ENCODE peak calls at places on chromosomes 11 and 22, in ten cellular contexts. One of them, this sample, is unnamed.

GRCh38 chr22:48536691-48537591 is 1290.7 kb downstream of the BRD1 start:
- DNase-seq in gastrocnemius medialis: peak; percentile 18
- DNase-seq in WERI-Rb-1: no peak
- DNase-seq in astrocyte of the spinal cord: no peak
- DNase-seq in A549: no peak
- DNase-seq in mammary epithelial cell: no peak
- DNase-seq in transverse colon: no peak
- DNase-seq in vagina: no peak
- DNase-seq in lower lobe of right lung: no peak
- DNase-seq in AG09309: no peak
- DNase-seq in this sample: peak; percentile 67

GRCh38 chr11:7220636-7221035 is 31.1 kb upstream of the SYT9 start:
- DNase-seq in gastrocnemius medialis: no peak
- DNase-seq in WERI-Rb-1: no peak
- DNase-seq in astrocyte of the spinal cord: no peak
- DNase-seq in A549: no peak
- DNase-seq in mammary epithelial cell: no peak
- DNase-seq in transverse colon: no peak
- DNase-seq in vagina: no peak
- DNase-seq in lower lobe of right lung: no peak
- DNase-seq in AG09309: no peak
- DNase-seq in this sample: no peak

GRCh38 chr22:19723165-19723989 is at the start of gene GP1BB:
- DNase-seq in gastrocnemius medialis: no peak
- DNase-seq in WERI-Rb-1: no peak
- DNase-seq in astrocyte of the spinal cord: peak; percentile 13
- DNase-seq in A549: peak; percentile 45
- DNase-seq in mammary epithelial cell: no peak
- DNase-seq in transverse colon: peak; percentile 37
- DNase-seq in vagina: no peak
- DNase-seq in lower lobe of right lung: peak; percentile 61
- DNase-seq in AG09309: no peak
- DNase-seq in this sample: no peak

GRCh38 chr11:112725636-112726035 is 235.6 kb upstream of the NCAM1 start:
- DNase-seq in gastrocnemius medialis: no peak
- DNase-seq in WERI-Rb-1: no peak
- DNase-seq in astrocyte of the spinal cord: no peak
- DNase-seq in A549: no peak
- DNase-seq in mammary epithelial cell: no peak
- DNase-seq in transverse colon: no peak
- DNase-seq in vagina: peak; percentile 58
- DNase-seq in lower lobe of right lung: no peak
- DNase-seq in AG09309: no peak
- DNase-seq in this sample: no peak

GRCh38 chr11:8312966-8313365 is 49.3 kb upstream of the LMO1 start:
- DNase-seq in gastrocnemius medialis: no peak
- DNase-seq in WERI-Rb-1: no peak
- DNase-seq in astrocyte of the spinal cord: no peak
- DNase-seq in A549: no peak
- DNase-seq in mammary epithelial cell: no peak
- DNase-seq in transverse colon: no peak
- DNase-seq in vagina: no peak
- DNase-seq in lower lobe of right lung: no peak
- DNase-seq in AG09309: no peak
- DNase-seq in this sample: no peak

GRCh38 chr11:130553306-130553705 is 104.9 kb downstream of the ADAMTS15 start:
- DNase-seq in gastrocnemius medialis: no peak
- DNase-seq in WERI-Rb-1: no peak
- DNase-seq in astrocyte of the spinal cord: peak; percentile 76
- DNase-seq in A549: no peak
- DNase-seq in mammary epithelial cell: no peak
- DNase-seq in transverse colon: no peak
- DNase-seq in vagina: no peak
- DNase-seq in lower lobe of right lung: no peak
- DNase-seq in AG09309: peak; percentile 34
- DNase-seq in this sample: no peak

GRCh38 chr22:28604961-28605360 is 74.7 kb downstream of the TTC28 start:
- DNase-seq in gastrocnemius medialis: no peak
- DNase-seq in WERI-Rb-1: no peak
- DNase-seq in astrocyte of the spinal cord: peak; percentile 52
- DNase-seq in A549: no peak
- DNase-seq in mammary epithelial cell: no peak
- DNase-seq in transverse colon: no peak
- DNase-seq in vagina: no peak
- DNase-seq in lower lobe of right lung: no peak
- DNase-seq in AG09309: no peak
- DNase-seq in this sample: no peak

GRCh38 chr11:69642913-69643632 is 2.1 kb downstream of the CCND1 start:
- DNase-seq in gastrocnemius medialis: peak; percentile 47
- DNase-seq in WERI-Rb-1: peak; percentile 60
- DNase-seq in astrocyte of the spinal cord: peak; percentile 84
- DNase-seq in A549: peak; percentile 80
- DNase-seq in mammary epithelial cell: peak; percentile 71
- DNase-seq in transverse colon: peak; percentile 86
- DNase-seq in vagina: no peak
- DNase-seq in lower lobe of right lung: peak; percentile 85
- DNase-seq in AG09309: no peak
- DNase-seq in this sample: peak; percentile 95

GRCh38 chr11:2166091-2166851 is 5.3 kb upstream of the INS start:
- DNase-seq in gastrocnemius medialis: no peak
- DNase-seq in WERI-Rb-1: no peak
- DNase-seq in astrocyte of the spinal cord: no peak
- DNase-seq in A549: peak; percentile 42
- DNase-seq in mammary epithelial cell: peak; percentile 23
- DNase-seq in transverse colon: no peak
- DNase-seq in vagina: no peak
- DNase-seq in lower lobe of right lung: peak; percentile 66
- DNase-seq in AG09309: no peak
- DNase-seq in this sample: no peak
- H3K4me3 ChIP-seq in gastrocnemius medialis: no peak overlapping the region
- H3K4me3 ChIP-seq in WERI-Rb-1: no peak overlapping the region
- H3K4me3 ChIP-seq in astrocyte of the spinal cord: no peak overlapping the region
- H3K4me3 ChIP-seq in A549: no peak overlapping the region
- H3K4me3 ChIP-seq in mammary epithelial cell: no peak overlapping the region
- H3K4me3 ChIP-seq in transverse colon: peak overlapping the region; percentile 25
- H3K4me3 ChIP-seq in vagina: peak overlapping the region; percentile 34
- H3K4me3 ChIP-seq in lower lobe of right lung: peak overlapping the region; percentile 32
- H3K4me3 ChIP-seq in AG09309: no peak overlapping the region
- H3K4me3 ChIP-seq in this sample: no peak overlapping the region

GRCh38 chr11:73338279-73338678 is 30.2 kb downstream of the ARHGEF17 start:
- DNase-seq in gastrocnemius medialis: no peak
- DNase-seq in WERI-Rb-1: no peak
- DNase-seq in astrocyte of the spinal cord: no peak
- DNase-seq in A549: no peak
- DNase-seq in mammary epithelial cell: no peak
- DNase-seq in transverse colon: no peak
- DNase-seq in vagina: no peak
- DNase-seq in lower lobe of right lung: no peak
- DNase-seq in AG09309: no peak
- DNase-seq in this sample: no peak

GRCh38 chr11:73334244-73335203 is 26.4 kb downstream of the ARHGEF17 start:
- DNase-seq in gastrocnemius medialis: peak; percentile 69
- DNase-seq in WERI-Rb-1: no peak
- DNase-seq in astrocyte of the spinal cord: peak; percentile 91
- DNase-seq in A549: peak; percentile 51
- DNase-seq in mammary epithelial cell: peak; percentile 64
- DNase-seq in transverse colon: peak; percentile 67
- DNase-seq in vagina: no peak
- DNase-seq in lower lobe of right lung: no peak
- DNase-seq in AG09309: no peak
- DNase-seq in this sample: no peak

GRCh38 chr11:73333173-73333572 is 25.1 kb downstream of the ARHGEF17 start:
- DNase-seq in gastrocnemius medialis: no peak
- DNase-seq in WERI-Rb-1: no peak
- DNase-seq in astrocyte of the spinal cord: no peak
- DNase-seq in A549: no peak
- DNase-seq in mammary epithelial cell: no peak
- DNase-seq in transverse colon: no peak
- DNase-seq in vagina: no peak
- DNase-seq in lower lobe of right lung: no peak
- DNase-seq in AG09309: no peak
- DNase-seq in this sample: no peak

GRCh38 chr11:73333626-73334199 is 25.6 kb downstream of the ARHGEF17 start:
- DNase-seq in gastrocnemius medialis: no peak
- DNase-seq in WERI-Rb-1: no peak
- DNase-seq in astrocyte of the spinal cord: no peak
- DNase-seq in A549: no peak
- DNase-seq in mammary epithelial cell: no peak
- DNase-seq in transverse colon: no peak
- DNase-seq in vagina: no peak
- DNase-seq in lower lobe of right lung: no peak
- DNase-seq in AG09309: no peak
- DNase-seq in this sample: no peak

DNA sequence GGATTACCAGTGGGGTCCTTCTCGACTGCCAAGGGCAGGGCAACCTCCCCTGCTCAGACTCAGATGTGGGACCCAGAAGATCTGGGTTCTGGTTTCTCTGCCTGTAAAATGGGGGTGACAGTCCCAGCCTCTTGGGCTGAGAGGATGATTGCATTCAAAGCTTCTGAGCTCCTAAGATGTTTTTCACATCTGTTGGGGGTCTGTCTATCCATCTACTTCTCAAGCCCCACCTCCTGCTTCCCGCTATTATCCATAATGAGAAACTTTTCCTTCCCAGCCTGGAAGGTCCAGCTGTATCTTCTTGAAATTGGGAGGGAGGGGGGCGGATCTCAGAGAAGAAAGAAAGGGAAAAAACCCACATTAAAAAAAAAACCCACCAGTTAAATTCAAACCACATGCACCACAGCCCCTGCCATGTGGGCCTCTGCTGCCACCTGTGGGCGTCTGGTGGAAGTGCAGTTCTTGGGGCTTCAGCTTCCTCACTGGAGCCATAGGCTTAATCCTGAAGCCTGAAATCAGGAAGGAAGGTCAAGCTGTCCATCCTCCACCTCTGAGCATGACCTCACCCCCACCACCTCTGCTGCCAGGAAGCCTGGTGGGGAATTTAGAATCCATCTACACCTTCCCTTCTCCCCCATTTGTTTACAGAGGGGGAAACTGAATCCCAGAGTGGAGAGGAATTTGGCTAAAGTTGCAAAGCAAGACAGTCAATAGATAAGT is 27.3 kb downstream of the ARHGEF17 start:
- DNase-seq in gastrocnemius medialis: peak; percentile 76
- DNase-seq in WERI-Rb-1: peak; percentile 87
- DNase-seq in astrocyte of the spinal cord: peak; percentile 84
- DNase-seq in A549: peak; percentile 73
- DNase-seq in mammary epithelial cell: peak; percentile 55
- DNase-seq in transverse colon: peak; percentile 87
- DNase-seq in vagina: no peak
- DNase-seq in lower lobe of right lung: peak; percentile 81
- DNase-seq in AG09309: no peak
- DNase-seq in this sample: peak; percentile 87
- H3K4me3 ChIP-seq in gastrocnemius medialis: no peak overlapping the region
- H3K4me3 ChIP-seq in WERI-Rb-1: no peak overlapping the region
- H3K4me3 ChIP-seq in astrocyte of the spinal cord: no peak overlapping the region
- H3K4me3 ChIP-seq in A549: no peak overlapping the region
- H3K4me3 ChIP-seq in mammary epithelial cell: no peak overlapping the region
- H3K4me3 ChIP-seq in transverse colon: no peak overlapping the region
- H3K4me3 ChIP-seq in vagina: peak overlapping the region; percentile 2
- H3K4me3 ChIP-seq in lower lobe of right lung: no peak overlapping the region
- H3K4me3 ChIP-seq in AG09309: no peak overlapping the region
- H3K4me3 ChIP-seq in this sample: no peak overlapping the region

GRCh38 chr11:64890084-64890944 is 11.9 kb upstream of the EHD1 start:
- DNase-seq in gastrocnemius medialis: no peak
- DNase-seq in WERI-Rb-1: no peak
- DNase-seq in astrocyte of the spinal cord: no peak
- DNase-seq in A549: no peak
- DNase-seq in mammary epithelial cell: no peak
- DNase-seq in transverse colon: peak; percentile 44
- DNase-seq in vagina: no peak
- DNase-seq in lower lobe of right lung: no peak
- DNase-seq in AG09309: no peak
- DNase-seq in this sample: no peak

GRCh38 chr11:64887757-64888405 is 9.5 kb upstream of the EHD1 start:
- DNase-seq in gastrocnemius medialis: peak; percentile 72
- DNase-seq in WERI-Rb-1: peak; percentile 83
- DNase-seq in astrocyte of the spinal cord: peak; percentile 58
- DNase-seq in A549: peak; percentile 80
- DNase-seq in mammary epithelial cell: peak; percentile 49
- DNase-seq in transverse colon: peak; percentile 92
- DNase-seq in vagina: no peak
- DNase-seq in lower lobe of right lung: peak; percentile 91
- DNase-seq in AG09309: no peak
- DNase-seq in this sample: peak; percentile 82

GRCh38 chr11:64887234-64887756 is 8.9 kb upstream of the EHD1 start:
- DNase-seq in gastrocnemius medialis: no peak
- DNase-seq in WERI-Rb-1: no peak
- DNase-seq in astrocyte of the spinal cord: no peak
- DNase-seq in A549: no peak
- DNase-seq in mammary epithelial cell: no peak
- DNase-seq in transverse colon: no peak
- DNase-seq in vagina: no peak
- DNase-seq in lower lobe of right lung: no peak
- DNase-seq in AG09309: no peak
- DNase-seq in this sample: no peak

GRCh38 chr11:64888406-64888757 is 10.0 kb upstream of the EHD1 start:
- DNase-seq in gastrocnemius medialis: no peak
- DNase-seq in WERI-Rb-1: no peak
- DNase-seq in astrocyte of the spinal cord: no peak
- DNase-seq in A549: no peak
- DNase-seq in mammary epithelial cell: no peak
- DNase-seq in transverse colon: no peak
- DNase-seq in vagina: no peak
- DNase-seq in lower lobe of right lung: no peak
- DNase-seq in AG09309: no peak
- DNase-seq in this sample: no peak

DNA sequence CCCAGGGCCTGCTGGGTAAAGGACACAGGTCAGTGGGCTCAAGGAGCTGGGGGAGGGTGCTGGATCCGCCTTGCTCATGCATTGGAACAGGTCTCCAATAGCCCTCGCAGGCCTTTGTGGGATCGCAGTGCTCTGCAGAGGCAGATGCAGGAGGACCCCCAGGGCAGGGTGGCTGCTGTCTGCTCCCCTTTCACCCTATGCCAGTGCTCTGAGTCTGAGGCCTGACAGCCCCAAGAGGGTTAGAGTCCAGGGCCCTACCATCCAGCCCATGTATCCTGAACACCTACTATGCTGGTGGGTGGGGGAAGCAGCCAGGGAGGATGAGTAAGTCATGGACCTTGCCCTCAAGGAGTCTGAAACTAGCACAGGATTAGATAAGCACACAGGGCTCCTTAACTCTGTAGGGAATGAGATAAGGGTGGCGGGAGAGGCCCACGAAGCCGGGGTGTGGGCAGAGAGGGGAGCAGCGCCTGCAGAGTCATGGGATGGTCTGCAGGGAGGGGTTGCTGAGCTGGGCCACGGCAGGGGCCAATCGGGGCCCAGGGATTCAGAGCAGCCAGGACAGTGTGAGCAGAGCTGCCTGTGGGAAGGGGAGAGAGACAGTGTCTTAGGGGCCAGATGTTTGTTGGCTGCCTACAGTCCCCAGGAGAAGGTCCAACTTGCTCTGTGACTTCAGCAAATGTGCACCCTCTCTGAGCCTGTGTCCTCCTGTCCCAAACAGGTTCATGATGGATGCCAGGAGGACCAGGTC is 10.5 kb upstream of the EHD1 start:
- DNase-seq in gastrocnemius medialis: no peak
- DNase-seq in WERI-Rb-1: no peak
- DNase-seq in astrocyte of the spinal cord: no peak
- DNase-seq in A549: peak; percentile 94
- DNase-seq in mammary epithelial cell: no peak
- DNase-seq in transverse colon: peak; percentile 85
- DNase-seq in vagina: no peak
- DNase-seq in lower lobe of right lung: no peak
- DNase-seq in AG09309: no peak
- DNase-seq in this sample: no peak
- H3K4me3 ChIP-seq in gastrocnemius medialis: no peak overlapping the region
- H3K4me3 ChIP-seq in WERI-Rb-1: no peak overlapping the region
- H3K4me3 ChIP-seq in astrocyte of the spinal cord: no peak overlapping the region
- H3K4me3 ChIP-seq in A549: no peak overlapping the region
- H3K4me3 ChIP-seq in mammary epithelial cell: no peak overlapping the region
- H3K4me3 ChIP-seq in transverse colon: peak overlapping the region; percentile 66
- H3K4me3 ChIP-seq in vagina: no peak overlapping the region
- H3K4me3 ChIP-seq in lower lobe of right lung: no peak overlapping the region
- H3K4me3 ChIP-seq in AG09309: no peak overlapping the region
- H3K4me3 ChIP-seq in this sample: no peak overlapping the region

GRCh38 chr11:114773541-114774338 is 95.4 kb downstream of the NXPE2 start:
- DNase-seq in gastrocnemius medialis: no peak
- DNase-seq in WERI-Rb-1: peak; percentile 38
- DNase-seq in astrocyte of the spinal cord: no peak
- DNase-seq in A549: no peak
- DNase-seq in mammary epithelial cell: no peak
- DNase-seq in transverse colon: no peak
- DNase-seq in vagina: no peak
- DNase-seq in lower lobe of right lung: no peak
- DNase-seq in AG09309: no peak
- DNase-seq in this sample: no peak
- H3K4me3 ChIP-seq in gastrocnemius medialis: no peak overlapping the region
- H3K4me3 ChIP-seq in WERI-Rb-1: no peak overlapping the region
- H3K4me3 ChIP-seq in astrocyte of the spinal cord: no peak overlapping the region
- H3K4me3 ChIP-seq in A549: no peak overlapping the region
- H3K4me3 ChIP-seq in mammary epithelial cell: no peak overlapping the region
- H3K4me3 ChIP-seq in transverse colon: no peak overlapping the region
- H3K4me3 ChIP-seq in vagina: no peak overlapping the region
- H3K4me3 ChIP-seq in lower lobe of right lung: no peak overlapping the region
- H3K4me3 ChIP-seq in AG09309: no peak overlapping the region
- H3K4me3 ChIP-seq in this sample: no peak overlapping the region